ENCODE peak calls at places on chromosomes 13 and 19, in nine cellular contexts. H is Right ventricle myocardium superior; R is stimulated activated CD8-positive, alpha-beta memory T cell treated with anti-CD3 and anti-CD28 coated beads, Interleukin-12 subunit alpha, Interleukin-12 subunit beta, amount 100 ng/mL, for 4 hours; Q is RCC 7860; K is T-helper 9 cell; I is activated T-helper 1 cell treated with anti-CD3 and anti-CD28 coated beads, Interleukin-12 subunit alpha, Interleukin-12 subunit beta, Interleukin-2, Interleukin-4 antibody, amounts not matched to agents 30 ng/mL and 10 ng/mL and 1 ng/mL, durations not matched to agents 14 hours and 24 hours and 36 hours; B is T follicular helper cell; D is NCI-H2081 treated with DMSO at 0.1 percent for 48 hours; A is nucleus accumbens. P is an unnamed sample.

GRCh38 chr13:62512194-62513141 is 1096.8 kb upstream of the PCDH20 start:
- DNase-seq in H (peak), R (no peak), Q (peak), K (no peak), I (no peak), B (no peak), D (peak), A (peak), P (peak)

GRCh38 chr13:42466123-42466522 is 107.8 kb upstream of the TNFSF11 start:
- DNase-seq in H (no peak), R (no peak), Q (no peak), K (no peak), I (no peak), B (no peak), D (no peak), A (no peak), P (no peak)

GRCh38 chr13:99396446-99396845 is 89.2 kb upstream of the GPR183 start:
- DNase-seq in H (no peak), R (no peak), Q (no peak), K (no peak), I (no peak), B (no peak), D (no peak), A (no peak), P (no peak)

GRCh38 chr13:20128459-20128927 is 32.4 kb downstream of the GJA3 start:
- DNase-seq in H (no peak), R (no peak), Q (no peak), K (no peak), I (no peak), B (no peak), D (no peak), A (no peak), P (no peak)

GRCh38 chr19:28426902-28427232 is 786.1 kb downstream of the UQCRFS1 start:
- DNase-seq in H (no peak), R (no peak), Q (peak), K (no peak), I (no peak), B (no peak), D (no peak), A (no peak), P (peak)

GRCh38 chr13:39401091-39401647 is 201.8 kb downstream of the LHFPL6 start:
- DNase-seq in H (no peak), R (no peak), Q (no peak), K (no peak), I (no peak), B (no peak), D (no peak), A (no peak), P (no peak)

GRCh38 chr19:55485439-55486011 is 537 bp downstream of the NAT14 start:
- DNase-seq in H (no peak), R (no peak), Q (no peak), K (no peak), I (no peak), B (no peak), D (no peak), A (no peak), P (no peak)

GRCh38 chr19:11763611-11764010 is 3.2 kb upstream of the ZNF441 start:
- DNase-seq in H (no peak), R (no peak), Q (no peak), K (no peak), I (no peak), B (no peak), D (no peak), A (no peak), P (no peak)

GRCh38 chr19:47379398-47379938 is 30.4 kb downstream of the DHX34 start:
- DNase-seq in H (no peak), R (no peak), Q (no peak), K (no peak), I (no peak), B (no peak), D (no peak), A (peak), P (no peak)

GRCh38 chr19:45814851-45815481 is at the start of gene RSPH6A:
- DNase-seq in H (no peak), R (no peak), Q (no peak), K (no peak), I (no peak), B (no peak), D (no peak), A (no peak), P (no peak)

GRCh38 chr19:28972144-28972543 is 240.8 kb downstream of the UQCRFS1 start:
- DNase-seq in H (no peak), R (no peak), Q (no peak), K (no peak), I (no peak), B (no peak), D (no peak), A (no peak), P (no peak)

GRCh38 chr19:5990289-5990797 is 12.4 kb upstream of the RANBP3 start:
- DNase-seq in H (no peak), R (no peak), Q (no peak), K (no peak), I (no peak), B (no peak), D (no peak), A (no peak), P (peak)

GRCh38 chr19:35436477-35437141 is 11.4 kb upstream of the FFAR2 start:
- DNase-seq in H (no peak), R (no peak), Q (peak), K (no peak), I (no peak), B (no peak), D (no peak), A (no peak), P (peak)

GRCh38 chr19:8877854-8878705 is 45.9 kb downstream of the MBD3L1 start:
- DNase-seq in H (no peak), R (no peak), Q (no peak), K (no peak), I (no peak), B (no peak), D (no peak), A (no peak), P (no peak)

GRCh38 chr13:26719356-26719945 is 41.1 kb downstream of the GPR12 start:
- DNase-seq in H (no peak), R (no peak), Q (no peak), K (no peak), I (no peak), B (no peak), D (peak), A (no peak), P (peak)

GRCh38 chr19:42468273-42468796 is 25.6 kb upstream of the CXCL17 start:
- DNase-seq in H (no peak), R (no peak), Q (peak), K (no peak), I (no peak), B (no peak), D (no peak), A (no peak), P (peak)

GRCh38 chr13:44936246-44936645 is 53.0 kb downstream of the NUFIP1 start:
- DNase-seq in H (no peak), R (no peak), Q (peak), K (no peak), I (no peak), B (no peak), D (no peak), A (no peak), P (peak)

GRCh38 chr19:49017041-49017665 is at the start of gene LHB:
- DNase-seq in H (no peak), R (no peak), Q (no peak), K (no peak), I (no peak), B (no peak), D (no peak), A (no peak), P (no peak)

GRCh38 chr13:30679483-30680330 is 55.6 kb upstream of the ALOX5AP start:
- DNase-seq in H (no peak), R (no peak), Q (no peak), K (no peak), I (peak), B (no peak), D (no peak), A (peak), P (peak)

GRCh38 chr19:47102561-47103135 is 10.9 kb downstream of the ZC3H4 start:
- DNase-seq in H (no peak), R (no peak), Q (no peak), K (no peak), I (no peak), B (no peak), D (no peak), A (no peak), P (peak)

GRCh38 chr13:93305886-93306285 is 79.3 kb downstream of the GPC6 start:
- DNase-seq in H (no peak), R (no peak), Q (no peak), K (no peak), I (no peak), B (no peak), D (no peak), A (no peak), P (peak)

GRCh38 chr13:53758946-53759345 is 730.3 kb downstream of the OLFM4 start:
- DNase-seq in H (no peak), R (no peak), Q (no peak), K (no peak), I (no peak), B (no peak), D (no peak), A (no peak), P (no peak)

GRCh38 chr13:32956595-32956933 is 59.7 kb upstream of the KL start:
- DNase-seq in H (no peak), R (no peak), Q (no peak), K (no peak), I (no peak), B (no peak), D (no peak), A (no peak), P (peak)

GRCh38 chr19:35090795-35091214 is 24.8 kb upstream of the FXYD3 start:
- DNase-seq in H (no peak), R (no peak), Q (no peak), K (no peak), I (no peak), B (no peak), D (no peak), A (no peak), P (no peak)

GRCh38 chr13:63041640-63042414 is 1626.2 kb upstream of the PCDH20 start:
- DNase-seq in H (no peak), R (no peak), Q (no peak), K (no peak), I (no peak), B (no peak), D (no peak), A (no peak), P (peak)

GRCh38 chr19:5207806-5208205 is 132.8 kb downstream of the PTPRS start:
- DNase-seq in H (no peak), R (no peak), Q (no peak), K (no peak), I (no peak), B (no peak), D (no peak), A (no peak), P (no peak)